ENCODE peak calls at places on chromosomes 4 and X, in five cellular contexts. R is amygdala, O is neural progenitor cell, P is HT1080, J is lung. Z is an unnamed sample.

GRCh38 chrX:49247916-49248811 is 12.9 kb downstream of the CCDC22 start:
- DNase-seq in O (no peak), R (no peak), P (no peak), J (no peak), Z (no peak)

GRCh38 chr4:83240379-83240875 is 44.2 kb downstream of the COQ2 start:
- DNase-seq in O (no peak), P (no peak), R (no peak), J (no peak), Z (no peak)

GRCh38 chrX:103344606-103345005 is 11.7 kb upstream of the TCEAL9 start:
- DNase-seq in R (no peak), J (no peak), P (no peak), O (no peak), Z (no peak)

GRCh38 chrX:151789179-151789800 is 54.7 kb downstream of the CNGA2 start:
- DNase-seq in O (no peak), J (no peak), R (no peak), P (peak), Z (peak)

GRCh38 chrX:23797371-23798128 is 14.6 kb downstream of the SAT1 start:
- DNase-seq in O (no peak), R (no peak), P (no peak), J (no peak), Z (no peak)

GRCh38 chrX:23784487-23785301 is 1.7 kb downstream of the SAT1 start:
- DNase-seq in R (no peak), J (no peak), O (no peak), P (peak), Z (no peak)

GRCh38 chrX:97027384-97027922 is 143.7 kb downstream of the RPA4 start:
- DNase-seq in R (no peak), J (no peak), O (peak), P (no peak), Z (no peak)

GRCh38 chrX:150310881-150311280 is 52.2 kb upstream of the MAMLD1 start:
- DNase-seq in P (no peak), O (no peak), R (no peak), J (no peak), Z (no peak)

GRCh38 chr4:153282023-153282422 is 62.5 kb upstream of the MND1 start:
- DNase-seq in P (no peak), R (no peak), J (no peak), O (no peak), Z (no peak)

GRCh38 chrX:9670136-9670905 is 95.3 kb downstream of the GPR143 start:
- DNase-seq in J (no peak), P (peak), O (no peak), R (no peak), Z (peak)

GRCh38 chr4:90159193-90159592 is 32.0 kb downstream of the CCSER1 start:
- DNase-seq in O (no peak), J (no peak), R (no peak), P (peak), Z (no peak)

GRCh38 chr4:139241086-139241783 is 38.8 kb downstream of the MGARP start:
- DNase-seq in P (no peak), R (no peak), O (peak), J (no peak), Z (no peak)

GRCh38 chrX:119502727-119503483 is 34.7 kb downstream of the SLC25A5 start:
- DNase-seq in R (no peak), O (no peak), J (peak), P (peak), Z (no peak)

GRCh38 chrX:9619581-9619980 is 146.1 kb downstream of the GPR143 start:
- DNase-seq in O (no peak), P (no peak), J (no peak), R (no peak), Z (no peak)

GRCh38 chrX:129553619-129554288 is 13.7 kb downstream of the OCRL start:
- DNase-seq in R (no peak), J (no peak), P (no peak), O (no peak), Z (no peak)

GRCh38 chrX:13029831-13030771 is 14.3 kb downstream of the FAM9C start:
- DNase-seq in P (peak), R (no peak), O (peak), J (no peak), Z (no peak)

GRCh38 chr4:56937262-56937661 is 29.6 kb downstream of the REST start:
- DNase-seq in J (no peak), P (peak), R (no peak), O (no peak), Z (no peak)

GRCh38 chr4:67327245-67327860 is 217.9 kb downstream of the CENPC start:
- DNase-seq in P (peak), O (peak), R (no peak), J (peak), Z (peak)

GRCh38 chr4:2803624-2804448 is 11.0 kb downstream of the SH3BP2 start:
- DNase-seq in R (no peak), P (peak), J (no peak), O (no peak), Z (no peak)

GRCh38 chrX:1725472-1725871 is 110.6 kb downstream of the ASMT start:
- DNase-seq in O (no peak), P (no peak), R (no peak), J (no peak), Z (no peak)

GRCh38 chr4:55866290-55866907 is 13.0 kb downstream of the EXOC1 start:
- DNase-seq in R (no peak), J (no peak), P (peak), O (no peak), Z (peak)

GRCh38 chr4:95957054-95957453 is 117.2 kb downstream of the PDHA2 start:
- DNase-seq in O (no peak), R (no peak), P (peak), J (no peak), Z (no peak)

GRCh38 chrX:1593286-1594271 is 2.2 kb downstream of the AKAP17A start:
- DNase-seq in O (no peak), P (no peak), R (no peak), J (no peak), Z (no peak)

GRCh38 chrX:72126048-72126415 is 5.7 kb downstream of the RTL5 start:
- DNase-seq in O (no peak), P (no peak), R (no peak), J (no peak), Z (no peak)